ENCODE peak calls at places on chromosomes 2 and 18, in four cellular contexts. K is activated CD4-positive, alpha-beta T cell treated with anti-CD3 and anti-CD28 coated beads, Interleukin-2, amount 50 U/mL, for 1 hour; B is non-pigmented ciliary epithelial cell; F is HEK293T. R is an unnamed sample.

GRCh38 chr2:159711562-159712193 is 628 bp upstream of the MARCHF7 start:
- DNase-seq in B (no peak), F (no peak), K (no peak), R (no peak)

GRCh38 chr18:78770149-78771139 is 209.2 kb upstream of the SALL3 start:
- DNase-seq in F (no peak), B (no peak), K (no peak), R (no peak)

GRCh38 chr2:240926516-240927389 is 20.6 kb downstream of the CROCC2 start:
- DNase-seq in K (no peak), F (no peak), B (no peak), R (no peak)

GRCh38 chr2:200467806-200468686 is 41.8 kb downstream of the KCTD18 start:
- DNase-seq in F (no peak), K (no peak), B (no peak), R (no peak)

GRCh38 chr2:222878877-222879601 is 18.2 kb downstream of the ACSL3 start:
- DNase-seq in F (no peak), K (no peak), B (no peak), R (no peak)

GRCh38 chr2:209653164-209653563 is 118.5 kb upstream of the UNC80 start:
- DNase-seq in K (no peak), F (no peak), B (no peak), R (no peak)

GRCh38 chr18:31206787-31207381 is 44.2 kb upstream of the DSC1 start:
- DNase-seq in B (no peak), K (no peak), F (peak; percentile 95), R (no peak)

GRCh38 chr2:72142743-72143440 is 4.8 kb downstream of the CYP26B1 start:
- DNase-seq in F (no peak), B (no peak), K (no peak), R (peak; percentile 30)

GRCh38 chr2:186589733-186590537 is at the start of gene ITGAV:
- DNase-seq in K (peak; percentile 77), B (peak; percentile 55), F (peak; percentile 83), R (peak; percentile 86)

GRCh38 chr2:189013677-189014380 is 39.7 kb downstream of the COL3A1 start:
- DNase-seq in K (no peak), B (no peak), F (no peak), R (no peak)

GRCh38 chr2:37287966-37288365 is 36.7 kb downstream of the PRKD3 start:
- DNase-seq in B (no peak), F (no peak), K (no peak), R (no peak)

GRCh38 chr2:161788175-161788574 is 164.0 kb downstream of the SLC4A10 start:
- DNase-seq in K (no peak), B (no peak), F (no peak), R (no peak)

GRCh38 chr2:126645211-126645618 is 10.7 kb upstream of the GYPC start:
- DNase-seq in F (no peak), K (no peak), B (no peak), R (no peak)

GRCh38 chr2:145096582-145096981 is 576.7 kb upstream of the ZEB2 start:
- DNase-seq in F (no peak), K (no peak), B (no peak), R (no peak)

R was measured in putamen.